ENCODE peak calls at places on chromosomes 11 and 22, in six cellular contexts. One of them, this sample, is unnamed.

GRCh38 chr11:118003456-118003855 is 17.3 kb downstream of the IL10RA start:
- DNase-seq in GM23338: no peak
- DNase-seq in A549: no peak
- DNase-seq in brain microvascular endothelial cell: no peak
- DNase-seq in mammary epithelial cell: no peak
- DNase-seq in PC-9: peak
- DNase-seq in this sample: no peak

GRCh38 chr11:27839226-27839913 is 139.1 kb upstream of the BDNF start:
- DNase-seq in GM23338: peak
- DNase-seq in A549: no peak
- DNase-seq in brain microvascular endothelial cell: peak
- DNase-seq in mammary epithelial cell: no peak
- DNase-seq in PC-9: no peak
- DNase-seq in this sample: no peak

GRCh38 chr11:106091480-106092123 is 14.1 kb downstream of the AASDHPPT start:
- DNase-seq in GM23338: no peak
- DNase-seq in A549: no peak
- DNase-seq in brain microvascular endothelial cell: peak
- DNase-seq in mammary epithelial cell: peak
- DNase-seq in PC-9: no peak
- DNase-seq in this sample: no peak

GRCh38 chr11:28525636-28526405 is 417.6 kb downstream of the METTL15 start:
- DNase-seq in GM23338: no peak
- DNase-seq in A549: no peak
- DNase-seq in brain microvascular endothelial cell: no peak
- DNase-seq in mammary epithelial cell: no peak
- DNase-seq in PC-9: no peak
- DNase-seq in this sample: no peak

GRCh38 chr22:46072030-46072881 is 78.1 kb upstream of the PPARA start:
- DNase-seq in GM23338: peak
- DNase-seq in A549: no peak
- DNase-seq in brain microvascular endothelial cell: no peak
- DNase-seq in mammary epithelial cell: peak
- DNase-seq in PC-9: peak
- DNase-seq in this sample: no peak

GRCh38 chr11:95291946-95292345 is 60.9 kb upstream of the SESN3 start:
- DNase-seq in GM23338: no peak
- DNase-seq in A549: no peak
- DNase-seq in brain microvascular endothelial cell: no peak
- DNase-seq in mammary epithelial cell: no peak
- DNase-seq in PC-9: no peak
- DNase-seq in this sample: no peak

GRCh38 chr22:27240298-27240885 is 561.2 kb downstream of the MN1 start:
- DNase-seq in GM23338: no peak
- DNase-seq in A549: no peak
- DNase-seq in brain microvascular endothelial cell: no peak
- DNase-seq in mammary epithelial cell: no peak
- DNase-seq in PC-9: no peak
- DNase-seq in this sample: no peak

GRCh38 chr11:33970984-33971466 is 79.1 kb upstream of the LMO2 start:
- DNase-seq in GM23338: peak
- DNase-seq in A549: peak
- DNase-seq in brain microvascular endothelial cell: peak
- DNase-seq in mammary epithelial cell: peak
- DNase-seq in PC-9: no peak
- DNase-seq in this sample: no peak

GRCh38 chr11:87301785-87302540 is 264.2 kb downstream of the TMEM135 start:
- DNase-seq in GM23338: peak
- DNase-seq in A549: no peak
- DNase-seq in brain microvascular endothelial cell: no peak
- DNase-seq in mammary epithelial cell: no peak
- DNase-seq in PC-9: no peak
- DNase-seq in this sample: no peak

GRCh38 chr11:109508185-109508584 is 86.2 kb downstream of the C11orf87 start:
- DNase-seq in GM23338: no peak
- DNase-seq in A549: no peak
- DNase-seq in brain microvascular endothelial cell: no peak
- DNase-seq in mammary epithelial cell: no peak
- DNase-seq in PC-9: no peak
- DNase-seq in this sample: no peak

GRCh38 chr11:3002346-3002745 is 10.2 kb upstream of the NAP1L4 start:
- DNase-seq in GM23338: no peak
- DNase-seq in A549: no peak
- DNase-seq in brain microvascular endothelial cell: no peak
- DNase-seq in mammary epithelial cell: no peak
- DNase-seq in PC-9: no peak
- DNase-seq in this sample: no peak

GRCh38 chr11:61625525-61625924 is 44.6 kb upstream of the SYT7 start:
- DNase-seq in GM23338: no peak
- DNase-seq in A549: no peak
- DNase-seq in brain microvascular endothelial cell: no peak
- DNase-seq in mammary epithelial cell: no peak
- DNase-seq in PC-9: no peak
- DNase-seq in this sample: no peak

GRCh38 chr11:61630104-61630503 is 49.2 kb upstream of the SYT7 start:
- DNase-seq in GM23338: no peak
- DNase-seq in A549: no peak
- DNase-seq in brain microvascular endothelial cell: no peak
- DNase-seq in mammary epithelial cell: no peak
- DNase-seq in PC-9: no peak
- DNase-seq in this sample: no peak

GRCh38 chr11:61627831-61628753 is 47.2 kb upstream of the SYT7 start:
- DNase-seq in GM23338: peak
- DNase-seq in A549: peak
- DNase-seq in brain microvascular endothelial cell: peak
- DNase-seq in mammary epithelial cell: peak
- DNase-seq in PC-9: peak
- DNase-seq in this sample: no peak

GRCh38 chr11:61629082-61629481 is 48.2 kb upstream of the SYT7 start:
- DNase-seq in GM23338: no peak
- DNase-seq in A549: no peak
- DNase-seq in brain microvascular endothelial cell: no peak
- DNase-seq in mammary epithelial cell: no peak
- DNase-seq in PC-9: no peak
- DNase-seq in this sample: no peak

GRCh38 chr11:61626580-61627380 is 45.9 kb upstream of the SYT7 start:
- DNase-seq in GM23338: peak
- DNase-seq in A549: no peak
- DNase-seq in brain microvascular endothelial cell: peak
- DNase-seq in mammary epithelial cell: peak
- DNase-seq in PC-9: peak
- DNase-seq in this sample: no peak
- H3K27ac ChIP-seq in GM23338: peak
- H3K27ac ChIP-seq in A549: no peak
- H3K27ac ChIP-seq in brain microvascular endothelial cell: no peak
- H3K27ac ChIP-seq in mammary epithelial cell: peak
- H3K27ac ChIP-seq in PC-9: no peak
- H3K27ac ChIP-seq in this sample: no peak

DNA sequence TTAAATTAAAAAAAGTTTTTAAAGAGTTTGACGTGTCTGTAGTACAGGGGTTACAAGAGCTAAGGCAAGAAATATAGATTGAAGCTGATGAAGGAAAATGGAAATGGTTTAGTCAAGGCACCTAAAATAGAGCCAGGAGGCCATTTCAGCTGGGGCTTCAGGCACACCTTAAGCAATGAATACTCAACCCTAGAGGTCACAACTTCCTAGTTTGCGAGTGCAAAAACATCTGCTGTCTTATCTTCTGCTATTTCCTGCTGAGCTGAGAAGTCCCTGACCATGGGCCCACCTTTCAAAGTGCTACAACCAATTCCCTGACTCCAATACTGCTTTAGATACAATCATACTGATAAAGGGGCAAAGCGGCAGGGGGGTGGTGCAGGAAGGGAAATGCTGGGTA is 87.4 kb downstream of the DLG2 start:
- DNase-seq in GM23338: no peak
- DNase-seq in A549: no peak
- DNase-seq in brain microvascular endothelial cell: no peak
- DNase-seq in mammary epithelial cell: no peak
- DNase-seq in PC-9: no peak
- DNase-seq in this sample: no peak
- H3K27ac ChIP-seq in GM23338: peak
- H3K27ac ChIP-seq in A549: no peak
- H3K27ac ChIP-seq in brain microvascular endothelial cell: no peak
- H3K27ac ChIP-seq in mammary epithelial cell: no peak
- H3K27ac ChIP-seq in PC-9: no peak
- H3K27ac ChIP-seq in this sample: no peak

GRCh38 chr11:124754309-124754708 is 2.3 kb upstream of the VSIG2 start:
- DNase-seq in GM23338: no peak
- DNase-seq in A549: no peak
- DNase-seq in brain microvascular endothelial cell: no peak
- DNase-seq in mammary epithelial cell: no peak
- DNase-seq in PC-9: no peak
- DNase-seq in this sample: no peak
- H3K27ac ChIP-seq in GM23338: no peak
- H3K27ac ChIP-seq in A549: no peak
- H3K27ac ChIP-seq in brain microvascular endothelial cell: no peak
- H3K27ac ChIP-seq in mammary epithelial cell: no peak
- H3K27ac ChIP-seq in PC-9: no peak
- H3K27ac ChIP-seq in this sample: no peak

DNA sequence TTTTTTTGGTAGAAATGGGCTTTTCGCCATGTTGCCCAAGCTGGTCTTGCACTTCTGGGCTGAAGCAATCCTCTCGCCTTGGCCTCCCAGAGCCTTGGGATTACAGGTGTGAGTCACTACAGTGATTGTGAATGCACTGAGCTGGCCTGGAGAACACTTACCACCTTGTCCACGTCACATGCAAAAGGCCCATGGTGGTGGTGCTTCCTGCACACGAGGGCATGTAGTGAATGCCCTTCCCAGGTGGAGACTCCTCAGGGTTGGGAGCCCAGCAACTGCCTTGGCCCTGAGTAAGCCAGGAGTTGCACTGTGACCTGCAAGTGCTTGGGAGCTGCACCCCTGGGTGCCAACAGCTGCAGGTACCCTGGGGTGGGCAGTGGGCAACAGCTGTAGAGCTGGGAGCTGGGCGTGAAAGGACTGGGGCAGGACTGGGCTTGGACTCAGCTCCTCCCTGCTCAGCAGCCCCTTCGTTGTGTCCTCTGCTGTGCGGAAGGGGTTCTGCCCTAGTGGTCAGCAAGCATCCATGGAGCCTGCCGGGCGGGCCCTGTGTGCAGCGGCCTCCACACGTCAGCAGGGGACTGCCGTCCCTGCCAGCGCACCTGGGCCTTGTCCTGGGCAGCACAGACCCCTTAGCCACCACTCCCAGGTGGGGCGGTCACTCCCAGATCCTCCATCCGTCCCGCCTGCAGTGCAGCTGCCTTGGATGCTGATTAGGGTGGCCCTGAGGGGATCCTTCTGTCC is 9.3 kb upstream of the ADORA2A start:
- DNase-seq in GM23338: no peak
- DNase-seq in A549: no peak
- DNase-seq in brain microvascular endothelial cell: no peak
- DNase-seq in mammary epithelial cell: no peak
- DNase-seq in PC-9: no peak
- DNase-seq in this sample: no peak
- H3K27ac ChIP-seq in GM23338: no peak
- H3K27ac ChIP-seq in A549: no peak
- H3K27ac ChIP-seq in brain microvascular endothelial cell: no peak
- H3K27ac ChIP-seq in mammary epithelial cell: no peak
- H3K27ac ChIP-seq in PC-9: no peak
- H3K27ac ChIP-seq in this sample: no peak

DNA sequence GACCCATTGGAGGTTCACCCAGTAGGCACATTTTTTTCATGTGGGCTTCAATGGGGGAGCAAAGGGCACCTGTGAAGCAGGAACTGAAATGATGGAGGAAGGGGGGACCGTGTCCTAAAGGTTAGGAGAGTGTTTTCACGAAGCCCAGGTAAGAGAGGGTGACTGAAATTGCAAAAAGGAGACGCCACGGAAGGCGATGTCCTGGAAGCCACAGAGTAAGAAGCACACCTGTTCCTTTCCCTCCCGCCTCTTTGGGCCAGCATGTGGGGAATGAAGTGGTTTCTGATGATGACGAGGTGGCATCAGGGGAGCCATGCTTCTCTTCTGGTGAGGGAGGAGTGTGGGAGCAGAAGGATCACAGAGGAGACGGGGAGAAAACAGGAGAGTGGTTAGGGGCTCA is 37.0 kb upstream of the MICAL2 start:
- DNase-seq in GM23338: no peak
- DNase-seq in A549: no peak
- DNase-seq in brain microvascular endothelial cell: no peak
- DNase-seq in mammary epithelial cell: no peak
- DNase-seq in PC-9: no peak
- DNase-seq in this sample: no peak
- H3K27ac ChIP-seq in GM23338: no peak
- H3K27ac ChIP-seq in A549: peak
- H3K27ac ChIP-seq in brain microvascular endothelial cell: no peak
- H3K27ac ChIP-seq in mammary epithelial cell: no peak
- H3K27ac ChIP-seq in PC-9: no peak
- H3K27ac ChIP-seq in this sample: no peak

This sample was measured in effector memory CD4-positive, alpha-beta T cell.